ENCODE peak calls at places on chromosomes 2 and 18, in nine cellular contexts. W is GM12865, Q is stomach, O is colonic mucosa, Z is lung, E is hepatocyte, F is fibroblast of lung, K is astrocyte of the spinal cord, G is fibroblast of mammary gland. I is an unnamed sample.

GRCh38 chr2:86216577-86217555 is 17.6 kb downstream of the MRPL35 start:
- DNase-seq in Q (no peak), F (no peak), O (no peak), G (peak), Z (no peak), K (peak), W (no peak), E (no peak), I (no peak)

GRCh38 chr18:57150828-57151227 is 3.9 kb downstream of the BOD1L2 start:
- DNase-seq in O (no peak), G (no peak), K (no peak), W (no peak), F (no peak), E (peak), Q (no peak), Z (no peak), I (no peak)

GRCh38 chr2:177317857-177318256 is 53.3 kb upstream of the NFE2L2 start:
- DNase-seq in W (no peak), O (no peak), Z (no peak), F (no peak), K (no peak), G (no peak), Q (no peak), E (no peak), I (no peak)

GRCh38 chr2:197108758-197109157 is 182.3 kb upstream of the PGAP1 start:
- DNase-seq in O (no peak), W (no peak), E (no peak), Q (peak), F (peak), Z (no peak), K (peak), G (peak), I (no peak)

GRCh38 chr2:173692068-173692467 is 273.1 kb downstream of the SP3 start:
- DNase-seq in E (no peak), K (no peak), Z (no peak), Q (no peak), W (no peak), O (no peak), G (no peak), F (no peak), I (no peak)

GRCh38 chr2:82837588-82838304 is 1621.3 kb downstream of the SUCLG1 start:
- DNase-seq in E (no peak), G (peak), Q (no peak), Z (no peak), F (peak), O (no peak), K (peak), W (no peak), I (no peak)

GRCh38 chr2:65033178-65033577 is 23.0 kb upstream of the CEP68 start:
- DNase-seq in O (no peak), Z (no peak), K (no peak), F (peak), W (peak), Q (no peak), G (no peak), E (no peak), I (no peak)

GRCh38 chr18:32612651-32613050 is 142.0 kb upstream of the GAREM1 start:
- DNase-seq in G (no peak), O (no peak), K (no peak), W (no peak), E (peak), Q (no peak), F (no peak), Z (no peak), I (no peak)

GRCh38 chr2:227888289-227888688 is 16.9 kb downstream of the DAW1 start:
- DNase-seq in W (no peak), E (no peak), Q (no peak), O (peak), G (no peak), K (no peak), F (no peak), Z (no peak), I (no peak)

GRCh38 chr2:19538411-19538963 is 180.1 kb upstream of the OSR1 start:
- DNase-seq in Q (peak), K (peak), Z (no peak), O (peak), F (peak), W (no peak), G (peak), E (peak), I (peak)

GRCh38 chr18:9708057-9708881 is at the start of gene RAB31:
- DNase-seq in Z (peak), Q (peak), K (peak), O (peak), W (peak), E (peak), G (peak), F (peak), I (no peak)

GRCh38 chr2:18856766-18857165 is 267.4 kb upstream of the NT5C1B start:
- DNase-seq in F (no peak), W (no peak), K (no peak), Q (no peak), G (peak), O (no peak), Z (no peak), E (no peak), I (no peak)

GRCh38 chr2:114082731-114083433 is 193.0 kb downstream of the ACTR3 start:
- DNase-seq in Z (no peak), K (no peak), W (no peak), F (no peak), O (no peak), E (no peak), Q (no peak), G (no peak), I (peak)

GRCh38 chr2:239085201-239085992 is 237.5 kb downstream of the TWIST2 start:
- DNase-seq in O (no peak), K (no peak), W (no peak), Z (no peak), E (no peak), G (no peak), Q (no peak), F (no peak), I (no peak)

GRCh38 chr2:136116111-136116812 is 1.7 kb downstream of the CXCR4 start:
- DNase-seq in O (peak), K (no peak), F (no peak), G (no peak), W (peak), Q (peak), Z (peak), E (peak), I (no peak)

GRCh38 chr2:155310589-155310988 is 612.1 kb downstream of the KCNJ3 start:
- DNase-seq in E (peak), Q (no peak), F (peak), O (no peak), K (peak), Z (no peak), G (peak), W (peak), I (no peak)

GRCh38 chr2:222319576-222320440 is 21.0 kb upstream of the PAX3 start:
- DNase-seq in W (peak), Z (no peak), K (no peak), G (no peak), F (no peak), E (peak), Q (no peak), O (peak), I (no peak)

DNA sequence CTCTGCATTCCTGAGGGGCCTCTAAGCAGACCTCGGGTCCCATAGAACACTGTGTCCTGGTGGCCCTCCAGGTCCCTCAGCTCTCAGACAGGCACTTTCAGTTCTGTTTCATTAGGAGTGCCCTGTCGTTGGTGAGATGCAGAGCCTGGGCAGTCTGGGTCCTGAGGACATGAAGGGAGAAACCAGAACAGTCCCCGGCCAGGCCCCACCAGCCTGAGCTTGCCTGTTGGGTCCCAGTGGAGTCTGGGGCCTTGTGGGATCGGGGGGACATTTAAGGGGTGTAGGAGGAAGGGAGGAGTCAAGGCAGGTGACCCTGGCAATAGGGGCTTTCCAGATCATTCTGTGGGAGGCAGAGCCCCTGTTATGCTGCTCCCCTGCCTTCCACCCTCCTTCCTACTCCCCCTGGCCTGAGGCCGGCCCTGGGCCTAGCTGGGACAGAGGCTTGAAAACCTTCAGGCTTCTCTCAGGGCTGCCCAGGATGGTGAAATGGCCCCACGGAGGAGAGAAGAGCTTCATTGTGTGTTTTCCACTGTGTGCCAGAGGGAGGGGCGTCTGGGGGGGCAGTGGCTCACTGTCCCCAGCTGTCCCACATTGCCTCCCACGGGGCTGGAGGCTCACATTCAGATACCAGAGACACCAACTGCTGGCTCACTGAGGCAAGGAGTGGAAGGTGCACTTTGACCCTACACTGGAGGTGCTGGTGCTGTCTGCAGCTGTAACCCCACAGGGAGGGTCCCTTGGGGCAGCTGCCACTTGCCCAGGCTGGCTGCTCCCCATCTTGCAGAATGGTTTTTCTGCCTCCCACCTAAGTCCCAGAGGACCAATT is 26.6 kb upstream of the CATIP start:
- DNase-seq in K (no peak), Q (no peak), W (peak), Z (no peak), E (no peak), O (no peak), G (no peak), F (no peak), I (peak)
- H3K4me3 ChIP-seq in K (no peak), Q (no peak), W (peak), Z (no peak), E (no peak), O (no peak), G (no peak), F (no peak), I (no peak)

GRCh38 chr2:234992624-234993349 is 41.0 kb downstream of the SH3BP4 start:
- DNase-seq in W (no peak), E (no peak), Q (no peak), F (no peak), Z (no peak), K (no peak), G (no peak), O (no peak), I (no peak)
- TF ChIP-seq CTCF in W (no peak), E (no peak), Q (no peak), F (no peak), Z (no peak), K (no peak), G (no peak), O (no peak), I (no peak)

GRCh38 chr2:44933434-44933951 is 8.0 kb upstream of the SIX3 start:
- DNase-seq in K (no peak), O (no peak), Q (no peak), F (no peak), E (no peak), W (no peak), G (no peak), Z (no peak), I (no peak)
- H3K4me3 ChIP-seq in K (no peak), O (no peak), Q (no peak), F (no peak), E (no peak), W (no peak), G (no peak), Z (no peak), I (no peak)

GRCh38 chr2:12988279-12988678 is 271.5 kb downstream of the TRIB2 start:
- DNase-seq in K (no peak), O (no peak), W (no peak), E (no peak), Q (no peak), Z (no peak), G (no peak), F (no peak), I (no peak)

GRCh38 chr2:12987246-12987645 is 270.5 kb downstream of the TRIB2 start:
- DNase-seq in W (no peak), K (no peak), G (no peak), O (no peak), E (no peak), Q (no peak), Z (no peak), F (no peak), I (no peak)

DNA sequence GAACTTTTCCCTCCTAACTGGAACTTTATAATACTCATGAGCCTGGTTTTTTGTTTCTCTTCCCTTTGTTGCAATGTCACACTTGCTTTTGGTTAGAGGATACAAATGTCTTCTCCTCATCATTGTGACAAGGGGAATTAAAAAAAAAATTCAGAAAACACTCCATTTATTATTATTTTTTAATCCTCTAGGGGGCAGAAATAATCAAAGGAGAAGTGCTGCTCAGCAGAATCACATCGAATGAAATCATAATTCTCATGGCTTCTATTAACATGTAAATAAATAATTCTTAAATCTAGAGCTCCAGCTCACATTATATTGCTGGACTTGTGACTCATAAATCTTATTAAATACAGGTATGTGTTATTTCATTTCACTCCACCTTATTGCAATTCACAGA is 273.8 kb downstream of the TRIB2 start:
- DNase-seq in F (peak), Z (no peak), G (peak), Q (no peak), E (no peak), O (no peak), K (no peak), W (no peak), I (no peak)
- TF ChIP-seq CTCF in F (peak), Z (no peak), G (peak), Q (no peak), E (no peak), O (no peak), K (no peak), W (no peak), I (peak)

DNA sequence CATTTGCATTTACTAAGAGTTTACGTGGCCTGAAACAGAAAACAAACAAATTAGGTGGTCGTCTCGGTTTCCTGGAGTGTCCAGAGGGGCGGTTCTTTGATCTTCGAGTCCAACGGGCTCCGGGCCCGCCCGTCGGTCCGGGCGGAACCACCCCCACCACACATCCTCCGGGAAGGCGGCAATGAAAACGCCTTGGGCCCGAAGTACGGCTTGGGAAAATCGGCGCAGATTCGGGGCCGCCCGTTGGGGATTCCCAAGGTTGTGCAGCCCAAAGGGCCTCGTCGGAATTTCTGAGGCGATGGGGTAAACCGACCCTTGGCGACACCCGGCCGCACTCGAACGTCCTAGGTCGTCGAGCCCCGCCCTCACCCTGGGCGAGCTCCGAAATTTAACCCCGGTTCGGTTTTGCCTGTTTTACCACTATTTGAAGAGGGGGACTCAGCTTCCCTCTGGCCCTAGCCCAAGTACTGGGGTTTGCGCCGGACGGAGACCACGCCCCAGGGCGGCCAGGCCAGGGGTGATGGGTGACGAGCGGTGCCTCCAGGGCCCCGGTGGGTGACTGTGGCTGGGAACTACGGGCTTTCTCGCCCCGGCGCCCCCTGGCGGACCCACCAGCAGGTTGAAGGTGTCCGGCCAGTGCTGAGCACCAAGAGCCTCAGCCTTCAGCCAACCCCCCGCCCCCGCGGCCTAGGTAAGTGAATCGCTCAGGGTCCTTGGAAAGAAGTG is 1.9 kb upstream of the CFAP53 start:
- DNase-seq in W (peak), Z (peak), E (peak), G (peak), F (peak), O (peak), K (peak), Q (peak), I (no peak)
- H3K4me3 ChIP-seq in W (peak), Z (peak), E (peak), G (peak), F (peak), O (peak), K (peak), Q (peak), I (peak)

GRCh38 chr2:17646838-17647701 is 106.5 kb downstream of the SMC6 start:
- DNase-seq in K (no peak), Z (no peak), E (no peak), Q (peak), W (no peak), G (no peak), O (peak), F (no peak), I (peak)

GRCh38 chr2:17644997-17645715 is 104.7 kb downstream of the VSNL1 start:
- DNase-seq in Q (no peak), W (no peak), G (peak), O (no peak), F (peak), E (no peak), Z (no peak), K (no peak), I (peak)

GRCh38 chr2:17638181-17638743 is 97.8 kb downstream of the VSNL1 start:
- DNase-seq in E (no peak), K (no peak), Z (no peak), F (no peak), O (no peak), Q (no peak), G (no peak), W (no peak), I (no peak)

GRCh38 chr2:17646096-17646554 is 105.6 kb downstream of the VSNL1 start:
- DNase-seq in G (peak), Z (peak), O (peak), W (peak), E (peak), F (peak), Q (peak), K (peak), I (peak)

DNA sequence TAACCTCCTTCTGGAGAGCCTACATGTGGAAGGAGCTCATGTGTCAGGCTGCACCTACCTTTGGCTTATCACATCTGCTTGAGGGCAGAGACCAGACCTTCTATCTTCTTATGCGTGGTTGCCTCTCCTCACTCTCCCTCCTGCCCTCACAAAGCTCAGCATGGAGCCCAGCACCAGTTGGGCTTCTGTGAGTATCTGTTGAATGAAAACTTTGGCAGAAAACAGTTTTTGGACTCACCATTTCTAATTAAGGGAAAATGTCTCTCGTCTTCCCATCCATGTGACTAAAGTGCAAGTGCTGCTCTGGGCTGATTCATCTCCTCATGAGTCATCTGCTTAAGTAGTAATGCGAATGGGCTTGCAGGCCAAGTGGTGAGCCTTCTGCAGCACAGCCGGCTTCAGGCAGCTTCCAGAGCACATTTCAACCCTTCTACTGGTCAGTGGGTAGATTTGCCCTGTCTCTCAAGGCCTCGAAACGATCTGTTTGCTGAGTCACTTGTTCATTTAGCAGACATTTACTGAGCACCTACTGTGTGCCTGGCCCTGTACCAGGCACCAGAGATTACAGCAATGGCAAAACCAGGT is 102.6 kb downstream of the VSNL1 start:
- DNase-seq in O (no peak), K (peak), Q (no peak), E (peak), G (peak), W (no peak), F (peak), Z (peak), I (peak)
- TF ChIP-seq CTCF in O (no peak), K (no peak), Q (no peak), E (no peak), G (no peak), W (no peak), F (no peak), Z (no peak), I (no peak)

DNA sequence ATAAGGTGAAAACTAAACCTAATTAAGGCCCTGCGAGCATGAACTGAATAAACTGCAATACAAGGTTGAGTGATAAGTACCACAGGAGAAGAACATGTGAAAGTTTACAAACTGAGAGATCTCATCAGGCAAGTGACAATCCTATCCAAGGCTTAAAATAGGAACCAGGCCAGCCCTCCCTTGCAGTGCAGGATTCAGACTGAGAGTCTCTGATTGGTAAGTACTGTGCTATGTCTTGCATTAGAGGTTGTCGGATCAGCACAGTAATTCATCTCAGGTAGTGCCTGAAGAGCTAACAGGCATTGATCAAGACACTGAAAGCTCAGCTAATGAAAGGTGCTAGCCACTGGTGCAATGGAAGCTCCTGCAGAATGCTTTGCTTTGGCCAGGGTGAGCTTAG is 801.7 kb upstream of the ID2 start:
- DNase-seq in E (no peak), O (no peak), Z (no peak), W (no peak), F (no peak), K (no peak), G (no peak), Q (no peak), I (peak)
- H3K4me3 ChIP-seq in E (no peak), O (no peak), Z (no peak), W (no peak), F (no peak), K (no peak), G (no peak), Q (no peak), I (no peak)

GRCh38 chr2:129862668-129863067 is 116.8 kb upstream of the RAB6C start:
- DNase-seq in Q (no peak), Z (no peak), K (no peak), O (no peak), W (no peak), F (no peak), G (no peak), E (no peak), I (no peak)

GRCh38 chr2:129861666-129862288 is 117.7 kb upstream of the RAB6C start:
- DNase-seq in W (no peak), E (no peak), Z (no peak), Q (no peak), K (no peak), G (no peak), O (no peak), F (no peak), I (no peak)

GRCh38 chr2:129857200-129857599 is 122.3 kb upstream of the RAB6C start:
- DNase-seq in K (no peak), F (no peak), W (no peak), G (no peak), Q (no peak), O (no peak), E (no peak), Z (no peak), I (no peak)

GRCh38 chr2:129860088-129860487 is 119.4 kb upstream of the RAB6C start:
- DNase-seq in W (no peak), K (no peak), E (no peak), O (no peak), F (no peak), G (no peak), Q (no peak), Z (no peak), I (no peak)

DNA sequence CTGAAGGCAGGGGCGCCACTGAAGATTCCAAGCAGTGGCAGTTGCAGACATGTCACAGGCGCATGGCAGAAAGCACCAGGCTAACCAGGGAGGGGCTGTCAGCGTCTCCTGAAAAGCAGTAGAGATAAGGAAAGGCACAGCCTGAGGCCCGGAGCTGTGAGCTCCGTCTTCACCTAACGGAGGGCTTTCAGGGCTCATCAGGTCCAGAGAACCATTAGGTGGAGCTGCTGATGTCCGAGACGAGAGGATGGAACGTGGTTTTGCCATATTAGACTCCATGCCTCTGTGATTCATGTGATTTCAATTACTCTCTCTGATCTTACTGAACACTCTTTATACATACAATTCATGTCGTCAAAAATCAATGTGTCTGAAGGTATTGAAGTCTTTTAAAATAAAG is 120.3 kb upstream of the RAB6C start:
- DNase-seq in Z (no peak), W (no peak), K (no peak), G (no peak), Q (no peak), O (no peak), E (no peak), F (no peak), I (no peak)
- TF ChIP-seq CTCF in Z (no peak), W (no peak), K (no peak), G (no peak), Q (no peak), O (no peak), E (no peak), F (no peak), I (no peak)

I was measured in esophagus muscularis mucosa.